ENCODE peak calls at places on chromosomes 2 and 18, in seven cellular contexts. T is mucosa of descending colon, S is heart left ventricle, Z is IMR-90, E is thoracic aorta, R is MM.1S, P is endodermal cell. O is an unnamed sample.

GRCh38 chr2:96098900-96099590 is 17.3 kb downstream of the ADRA2B start:
- DNase-seq in R (no peak), Z (no peak), S (peak), E (no peak), P (peak), T (no peak), O (no peak)

GRCh38 chr2:68912732-68913131 is 40.0 kb downstream of the GKN2 start:
- DNase-seq in P (no peak), E (no peak), T (peak), R (no peak), Z (no peak), S (no peak), O (no peak)

GRCh38 chr2:66575625-66576371 is 140.9 kb downstream of the MEIS1 start:
- DNase-seq in T (no peak), Z (peak), S (peak), R (no peak), E (no peak), P (peak), O (no peak)

GRCh38 chr2:185583058-185583816 is 155.4 kb upstream of the FSIP2 start:
- DNase-seq in E (no peak), R (no peak), Z (peak), T (no peak), P (peak), S (no peak), O (no peak)

GRCh38 chr18:42758851-42759250 is 356.6 kb downstream of the RIT2 start:
- DNase-seq in E (no peak), T (no peak), S (no peak), R (no peak), Z (no peak), P (no peak), O (no peak)

GRCh38 chr2:81282151-81282769 is 977.7 kb upstream of the LRRTM1 start:
- DNase-seq in R (no peak), E (no peak), T (no peak), P (no peak), S (no peak), Z (no peak), O (no peak)

GRCh38 chr2:38709515-38710194 is 41.5 kb downstream of the SRSF7 start:
- DNase-seq in Z (no peak), P (no peak), R (peak), T (no peak), E (no peak), S (no peak), O (no peak)

GRCh38 chr2:108534577-108535379 is 508 bp downstream of the LIMS1 start:
- DNase-seq in S (peak), P (peak), T (peak), R (peak), Z (no peak), E (no peak), O (no peak)

GRCh38 chr2:145740302-145740701 is 1220.4 kb upstream of the ZEB2 start:
- DNase-seq in Z (peak), P (no peak), T (no peak), R (no peak), S (no peak), E (no peak), O (no peak)

GRCh38 chr2:190507135-190507534 is 27.4 kb downstream of the NEMP2 start:
- DNase-seq in E (no peak), S (no peak), R (no peak), Z (no peak), P (no peak), T (peak), O (no peak)

GRCh38 chr2:190514676-190515075 is 19.8 kb downstream of the NEMP2 start:
- DNase-seq in Z (peak), P (no peak), T (no peak), S (no peak), R (no peak), E (no peak), O (no peak)

GRCh38 chr2:190513877-190514276 is 20.6 kb downstream of the NEMP2 start:
- DNase-seq in E (no peak), P (no peak), R (no peak), Z (no peak), T (no peak), S (no peak), O (no peak)

GRCh38 chr2:190512539-190513095 is 21.9 kb downstream of the NEMP2 start:
- DNase-seq in P (no peak), Z (no peak), E (no peak), S (no peak), R (no peak), T (no peak), O (no peak)

GRCh38 chr2:190511104-190511503 is 23.4 kb downstream of the NEMP2 start:
- DNase-seq in T (no peak), R (peak), S (no peak), E (no peak), P (no peak), Z (peak), O (no peak)
- TF ChIP-seq CTCF in T (no peak), R (peak), S (peak), E (peak), P (peak), Z (peak), O (peak)

GRCh38 chr2:223529676-223530075 is 72.5 kb downstream of the SCG2 start:
- DNase-seq in T (no peak), Z (no peak), R (no peak), E (no peak), P (no peak), S (no peak), O (peak)
- H3K4me3 ChIP-seq in T (no peak), Z (no peak), R (no peak), E (no peak), P (no peak), S (no peak), O (no peak)

GRCh38 chr2:112615051-112615450 is 30.6 kb downstream of the CHCHD5 start:
- DNase-seq in T (no peak), S (no peak), Z (no peak), E (no peak), R (no peak), P (no peak), O (no peak)
- TF ChIP-seq CTCF in T (no peak), S (no peak), Z (no peak), E (no peak), R (no peak), P (no peak), O (no peak)

DNA sequence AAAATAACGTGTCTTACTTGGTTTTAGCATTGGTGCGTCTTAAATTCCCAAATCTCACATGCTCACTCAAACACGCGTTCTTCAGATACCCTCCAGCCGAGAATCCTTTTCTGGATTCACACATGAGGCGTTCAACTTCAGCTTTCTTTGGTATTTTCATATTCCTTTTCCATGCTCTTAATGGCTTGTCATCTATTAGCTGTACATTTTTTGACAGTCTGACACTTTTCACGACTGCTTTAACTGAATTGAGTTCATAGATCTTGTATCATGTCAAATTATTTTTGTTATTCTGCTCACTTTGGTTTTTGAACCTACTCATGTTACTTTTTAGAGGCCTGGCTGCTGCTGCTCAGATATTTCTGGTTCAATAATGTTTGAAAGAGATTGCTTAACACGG is 59.0 kb downstream of the INPP5D start:
- DNase-seq in P (no peak), Z (no peak), T (no peak), E (no peak), R (no peak), S (no peak), O (no peak)
- H3K4me3 ChIP-seq in P (no peak), Z (no peak), T (no peak), E (no peak), R (no peak), S (no peak), O (no peak)

GRCh38 chr18:55477537-55478300 is 110.3 kb downstream of the TCF4 start:
- DNase-seq in R (peak), Z (peak), T (peak), P (no peak), E (no peak), S (no peak), O (no peak)
- TF ChIP-seq CTCF in R (peak), Z (no peak), T (no peak), P (peak), E (peak), S (no peak), O (peak)